ENCODE peak calls at places on chromosome 13, in eight cellular contexts. R, I, M, K, U, S, G and E are unnamed samples.

GRCh38 chr13:72959643-72960042 is 99.2 kb upstream of the KLF5 start:
- DNase-seq in R (peak; percentile 54), I (no peak), M (no peak), K (no peak), U (no peak), S (no peak), G (no peak), E (no peak)

GRCh38 chr13:54357284-54357933 is 1328.8 kb downstream of the OLFM4 start:
- DNase-seq in R (no peak), I (no peak), M (no peak), K (no peak), U (no peak), S (peak; percentile 34), G (no peak), E (no peak)

GRCh38 chr13:30395192-30396158 is 26.8 kb upstream of the UBE2L5 start:
- DNase-seq in R (peak; percentile 94), I (peak; percentile 85), M (peak; percentile 73), K (peak; percentile 85), U (peak; percentile 88), S (peak; percentile 82), G (peak; percentile 95), E (peak; percentile 99)

GRCh38 chr13:36764957-36765356 is 54.1 kb upstream of the RFXAP start:
- DNase-seq in R (no peak), I (no peak), M (no peak), K (no peak), U (no peak), S (peak; percentile 86), G (no peak), E (no peak)

GRCh38 chr13:64239372-64239771 is 2823.7 kb upstream of the PCDH20 start:
- DNase-seq in R (peak; percentile 15), I (no peak), M (no peak), K (no peak), U (no peak), S (peak; percentile 11), G (no peak), E (no peak)

GRCh38 chr13:31204592-31204991 is 4.8 kb downstream of the B3GLCT start:
- DNase-seq in R (peak; percentile 83), I (no peak), M (no peak), K (no peak), U (no peak), S (peak; percentile 28), G (no peak), E (no peak)

GRCh38 chr13:46210362-46211083 is 1.2 kb upstream of the LRRC63 start:
- DNase-seq in R (no peak), I (no peak), M (no peak), K (no peak), U (no peak), S (no peak), G (no peak), E (no peak)

GRCh38 chr13:35789335-35790166 is 313.1 kb upstream of the MAB21L1 start:
- DNase-seq in R (peak; percentile 66), I (no peak), M (no peak), K (no peak), U (no peak), S (peak; percentile 47), G (no peak), E (no peak)

GRCh38 chr13:42114912-42115311 is 66.5 kb downstream of the DGKH start:
- DNase-seq in R (no peak), I (no peak), M (no peak), K (no peak), U (no peak), S (no peak), G (no peak), E (no peak)

GRCh38 chr13:52644108-52644507 is 1.9 kb downstream of the HNRNPA1L2 start:
- DNase-seq in R (peak; percentile 39), I (no peak), M (no peak), K (no peak), U (no peak), S (no peak), G (no peak), E (no peak)

GRCh38 chr13:107413005-107413404 is 802.3 kb downstream of the LIG4 start:
- DNase-seq in R (no peak), I (no peak), M (no peak), K (no peak), U (no peak), S (no peak), G (no peak), E (no peak)

GRCh38 chr13:97491452-97491851 is 57.5 kb downstream of the RAP2A start:
- DNase-seq in R (no peak), I (no peak), M (no peak), K (no peak), U (no peak), S (no peak), G (no peak), E (no peak)

GRCh38 chr13:108086678-108087077 is 128.7 kb downstream of the LIG4 start:
- DNase-seq in R (peak; percentile 55), I (no peak), M (no peak), K (no peak), U (peak; percentile 4), S (peak; percentile 79), G (no peak), E (no peak)

DNA sequence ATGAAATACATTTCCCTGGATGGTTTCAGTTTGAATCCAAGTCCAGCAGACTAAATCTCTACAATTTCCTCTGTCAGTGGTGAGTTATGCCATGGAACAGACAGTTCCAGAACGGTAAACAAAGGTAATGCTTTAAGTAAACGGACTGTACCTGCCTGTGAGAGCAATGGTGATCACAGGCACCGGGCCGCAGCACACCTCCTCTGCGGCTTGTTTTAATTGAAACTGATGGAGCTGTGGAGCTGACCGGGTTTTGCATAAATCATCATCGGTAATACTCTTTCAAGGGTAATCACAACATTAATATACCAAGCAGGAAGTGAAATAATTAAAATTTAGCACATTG is 517.7 kb downstream of the RFC3 start:
- DNase-seq in R (no peak), I (no peak), M (no peak), K (no peak), U (no peak), S (no peak), G (no peak), E (no peak)
- H3K27ac ChIP-seq in R (no peak overlapping the region), I (no peak overlapping the region), M (no peak overlapping the region), K (no peak overlapping the region), U (no peak overlapping the region), S (no peak overlapping the region), G (no peak overlapping the region), E (no peak overlapping the region)

DNA sequence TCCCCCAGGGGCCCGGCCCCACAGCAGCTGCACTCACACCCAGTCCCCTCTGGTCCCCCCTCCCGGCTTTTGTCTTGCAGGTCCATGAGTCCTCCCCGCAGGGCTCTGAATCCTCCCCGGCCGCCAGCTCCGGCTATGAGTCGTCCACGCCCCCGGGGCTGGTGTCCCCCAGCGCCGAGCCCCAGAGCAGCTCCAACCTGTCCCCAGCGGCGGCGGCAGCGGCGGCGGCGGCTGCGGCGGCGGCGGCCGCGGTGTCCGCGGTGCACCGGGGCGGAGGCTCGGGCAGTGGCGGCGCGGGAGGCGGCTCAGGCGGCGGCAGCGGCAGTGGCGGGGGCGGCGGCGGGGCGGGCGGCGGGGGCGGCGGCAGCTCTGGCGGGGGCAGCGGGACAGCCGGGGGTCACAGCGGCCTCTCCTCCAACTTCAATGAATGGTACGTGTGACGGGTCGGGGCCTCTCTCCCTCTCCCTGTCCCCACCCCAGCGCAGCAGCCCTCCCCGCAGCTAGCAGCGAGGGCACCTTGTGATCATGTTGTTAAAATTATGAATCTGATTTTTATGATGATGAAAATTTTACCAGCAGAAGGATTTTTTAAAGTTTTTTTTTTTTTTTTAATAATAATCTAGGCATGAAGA is 3.8 kb downstream of the ZIC2 start:
- DNase-seq in R (no peak), I (no peak), M (peak; percentile 37), K (no peak), U (no peak), S (peak; percentile 81), G (no peak), E (no peak)
- H3K27ac ChIP-seq in R (no peak overlapping the region), I (no peak overlapping the region), M (no peak overlapping the region), K (no peak overlapping the region), U (no peak overlapping the region), S (peak overlapping the region; percentile 100), G (no peak overlapping the region), E (no peak overlapping the region)

GRCh38 chr13:43157796-43158195 is 134.4 kb downstream of the DNAJC15 start:
- DNase-seq in R (peak; percentile 37), I (no peak), M (no peak), K (no peak), U (no peak), S (no peak), G (no peak), E (no peak)
- H3K27ac ChIP-seq in R (no peak overlapping the region), I (no peak overlapping the region), M (no peak overlapping the region), K (no peak overlapping the region), U (no peak overlapping the region), S (no peak overlapping the region), G (no peak overlapping the region), E (no peak overlapping the region)

GRCh38 chr13:59111711-59112110 is 1052.0 kb downstream of the DIAPH3 start:
- DNase-seq in R (peak; percentile 0), I (no peak), M (no peak), K (no peak), U (peak; percentile 42), S (no peak), G (no peak), E (no peak)

GRCh38 chr13:59112375-59112774 is 1051.4 kb downstream of the DIAPH3 start:
- DNase-seq in R (peak; percentile 36), I (peak; percentile 26), M (no peak), K (no peak), U (peak; percentile 90), S (peak; percentile 11), G (no peak), E (peak; percentile 40)
- H3K27ac ChIP-seq in R (no peak overlapping the region), I (no peak overlapping the region), M (no peak overlapping the region), K (no peak overlapping the region), U (peak overlapping the region; percentile 81), S (no peak overlapping the region), G (no peak overlapping the region), E (no peak overlapping the region)

GRCh38 chr13:40562975-40563349 is 103.5 kb downstream of the FOXO1 start:
- DNase-seq in R (no peak), I (no peak), M (no peak), K (no peak), U (no peak), S (no peak), G (no peak), E (no peak)

GRCh38 chr13:40558656-40559055 is 107.8 kb downstream of the FOXO1 start:
- DNase-seq in R (no peak), I (no peak), M (no peak), K (no peak), U (no peak), S (no peak), G (no peak), E (no peak)

GRCh38 chr13:40563350-40564125 is 102.9 kb downstream of the FOXO1 start:
- DNase-seq in R (no peak), I (no peak), M (no peak), K (no peak), U (no peak), S (no peak), G (peak; percentile 37), E (no peak)

GRCh38 chr13:40564342-40564997 is 102.0 kb downstream of the FOXO1 start:
- DNase-seq in R (no peak), I (no peak), M (no peak), K (no peak), U (no peak), S (no peak), G (no peak), E (no peak)

GRCh38 chr13:40559915-40560314 is 106.5 kb downstream of the FOXO1 start:
- DNase-seq in R (no peak), I (no peak), M (no peak), K (no peak), U (no peak), S (no peak), G (no peak), E (no peak)
- H3K27ac ChIP-seq in R (no peak overlapping the region), I (no peak overlapping the region), M (no peak overlapping the region), K (peak overlapping the region; percentile 3), U (no peak overlapping the region), S (no peak overlapping the region), G (no peak overlapping the region), E (no peak overlapping the region)

GRCh38 chr13:27461940-27462584 is 11.7 kb upstream of the MTIF3 start:
- DNase-seq in R (peak; percentile 30), I (no peak), M (no peak), K (no peak), U (no peak), S (no peak), G (no peak), E (no peak)
- H3K27ac ChIP-seq in R (no peak overlapping the region), I (no peak overlapping the region), M (no peak overlapping the region), K (no peak overlapping the region), U (no peak overlapping the region), S (no peak overlapping the region), G (no peak overlapping the region), E (no peak overlapping the region)